ENCODE peak calls at places on chromosomes 5 and 9, in nine cellular contexts. One of them, this sample, is unnamed. For H3K4me1, the result is how much of the 10 kb centered on the place peaks cover.

GRCh38 chr9:105157178-105157583 is 87.3 kb upstream of the SLC44A1 start:
- DNase-seq in transverse colon: peak
- DNase-seq in body of pancreas: peak
- DNase-seq in A549: peak
- DNase-seq in heart left ventricle: peak
- DNase-seq in K562: no peak
- DNase-seq in gastrocnemius medialis: peak
- DNase-seq in IMR-90: peak
- DNase-seq in H1: no peak
- DNase-seq in this sample: no peak

GRCh38 chr5:52776116-52776515 is 11.6 kb upstream of the ITGA1 start:
- DNase-seq in A549: no peak
- DNase-seq in K562: no peak
- DNase-seq in gastrocnemius medialis: no peak
- DNase-seq in H1: no peak
- DNase-seq in IMR-90: no peak
- DNase-seq in body of pancreas: no peak
- DNase-seq in transverse colon: no peak
- DNase-seq in heart left ventricle: no peak
- DNase-seq in this sample: no peak

GRCh38 chr9:97470076-97470475 is 31.4 kb upstream of the TMOD1 start:
- DNase-seq in transverse colon: no peak
- DNase-seq in heart left ventricle: no peak
- DNase-seq in body of pancreas: no peak
- DNase-seq in IMR-90: no peak
- DNase-seq in H1: no peak
- DNase-seq in A549: peak
- DNase-seq in K562: no peak
- DNase-seq in gastrocnemius medialis: peak
- DNase-seq in this sample: no peak

GRCh38 chr9:74736635-74737034 is 151.1 kb downstream of the TRPM6 start:
- DNase-seq in A549: no peak
- DNase-seq in K562: no peak
- DNase-seq in gastrocnemius medialis: no peak
- DNase-seq in IMR-90: no peak
- DNase-seq in body of pancreas: no peak
- DNase-seq in heart left ventricle: no peak
- DNase-seq in H1: no peak
- DNase-seq in transverse colon: no peak
- DNase-seq in this sample: no peak

GRCh38 chr9:133477992-133478850 is 678 bp downstream of the SLC2A6 start:
- DNase-seq in gastrocnemius medialis: no peak
- DNase-seq in A549: no peak
- DNase-seq in transverse colon: no peak
- DNase-seq in heart left ventricle: peak
- DNase-seq in IMR-90: peak
- DNase-seq in body of pancreas: no peak
- DNase-seq in K562: peak
- DNase-seq in H1: no peak
- DNase-seq in this sample: no peak

GRCh38 chr5:108588323-108588722 is 159.4 kb upstream of the FER start:
- DNase-seq in body of pancreas: no peak
- DNase-seq in gastrocnemius medialis: no peak
- DNase-seq in H1: no peak
- DNase-seq in A549: no peak
- DNase-seq in K562: no peak
- DNase-seq in transverse colon: no peak
- DNase-seq in heart left ventricle: no peak
- DNase-seq in IMR-90: no peak
- DNase-seq in this sample: no peak

GRCh38 chr9:133837644-133838597 is 99.8 kb upstream of the SARDH start:
- DNase-seq in H1: no peak
- DNase-seq in gastrocnemius medialis: no peak
- DNase-seq in IMR-90: no peak
- DNase-seq in K562: no peak
- DNase-seq in body of pancreas: no peak
- DNase-seq in heart left ventricle: no peak
- DNase-seq in A549: no peak
- DNase-seq in transverse colon: no peak
- DNase-seq in this sample: no peak

GRCh38 chr9:137176302-137177182 is 4.7 kb upstream of the TMEM210 start:
- DNase-seq in heart left ventricle: no peak
- DNase-seq in transverse colon: peak
- DNase-seq in A549: peak
- DNase-seq in H1: no peak
- DNase-seq in IMR-90: peak
- DNase-seq in body of pancreas: peak
- DNase-seq in K562: peak
- DNase-seq in gastrocnemius medialis: no peak
- DNase-seq in this sample: no peak

GRCh38 chr9:78238061-78239038 is 2.5 kb downstream of the CEP78 start:
- DNase-seq in IMR-90: no peak
- DNase-seq in gastrocnemius medialis: no peak
- DNase-seq in H1: no peak
- DNase-seq in K562: peak
- DNase-seq in A549: no peak
- DNase-seq in transverse colon: no peak
- DNase-seq in body of pancreas: no peak
- DNase-seq in heart left ventricle: no peak
- DNase-seq in this sample: no peak

GRCh38 chr5:67211926-67212325 is 15.3 kb upstream of the CD180 start:
- DNase-seq in IMR-90: peak
- DNase-seq in heart left ventricle: no peak
- DNase-seq in H1: no peak
- DNase-seq in gastrocnemius medialis: no peak
- DNase-seq in A549: peak
- DNase-seq in transverse colon: no peak
- DNase-seq in body of pancreas: no peak
- DNase-seq in K562: no peak
- DNase-seq in this sample: no peak

GRCh38 chr5:67400752-67401151 is 204.2 kb upstream of the CD180 start:
- DNase-seq in H1: no peak
- DNase-seq in gastrocnemius medialis: no peak
- DNase-seq in heart left ventricle: no peak
- DNase-seq in transverse colon: no peak
- DNase-seq in K562: no peak
- DNase-seq in A549: no peak
- DNase-seq in body of pancreas: no peak
- DNase-seq in IMR-90: no peak
- DNase-seq in this sample: no peak

GRCh38 chr5:133144245-133144981 is 92.6 kb downstream of the HSPA4 start:
- DNase-seq in IMR-90: no peak
- DNase-seq in H1: no peak
- DNase-seq in heart left ventricle: no peak
- DNase-seq in body of pancreas: no peak
- DNase-seq in gastrocnemius medialis: no peak
- DNase-seq in A549: no peak
- DNase-seq in K562: no peak
- DNase-seq in transverse colon: no peak
- DNase-seq in this sample: no peak

GRCh38 chr5:174793684-174794328 is 69.4 kb downstream of the MSX2 start:
- DNase-seq in body of pancreas: peak
- DNase-seq in H1: peak
- DNase-seq in gastrocnemius medialis: peak
- DNase-seq in IMR-90: peak
- DNase-seq in A549: peak
- DNase-seq in K562: peak
- DNase-seq in heart left ventricle: peak
- DNase-seq in transverse colon: peak
- DNase-seq in this sample: no peak

GRCh38 chr5:142486581-142486980 is 161.8 kb upstream of the SPRY4 start:
- DNase-seq in heart left ventricle: no peak
- DNase-seq in body of pancreas: no peak
- DNase-seq in H1: no peak
- DNase-seq in gastrocnemius medialis: no peak
- DNase-seq in transverse colon: no peak
- DNase-seq in IMR-90: peak
- DNase-seq in A549: peak
- DNase-seq in K562: no peak
- DNase-seq in this sample: no peak

GRCh38 chr5:93192107-93192506 is 388.9 kb downstream of the NR2F1-AS1 start:
- DNase-seq in heart left ventricle: no peak
- DNase-seq in K562: no peak
- DNase-seq in transverse colon: no peak
- DNase-seq in gastrocnemius medialis: no peak
- DNase-seq in body of pancreas: no peak
- DNase-seq in IMR-90: peak
- DNase-seq in H1: no peak
- DNase-seq in A549: peak
- DNase-seq in this sample: no peak

GRCh38 chr5:68225188-68225910 is 9.8 kb downstream of the PIK3R1 start:
- DNase-seq in K562: no peak
- DNase-seq in body of pancreas: peak
- DNase-seq in gastrocnemius medialis: peak
- DNase-seq in IMR-90: peak
- DNase-seq in H1: no peak
- DNase-seq in A549: peak
- DNase-seq in heart left ventricle: peak
- DNase-seq in transverse colon: peak
- DNase-seq in this sample: no peak

GRCh38 chr9:132694144-132694543 is 23.9 kb downstream of the GTF3C4 start:
- DNase-seq in H1: no peak
- DNase-seq in K562: peak
- DNase-seq in transverse colon: no peak
- DNase-seq in IMR-90: peak
- DNase-seq in gastrocnemius medialis: no peak
- DNase-seq in body of pancreas: no peak
- DNase-seq in heart left ventricle: no peak
- DNase-seq in A549: peak
- DNase-seq in this sample: no peak

GRCh38 chr5:36073595-36074216 is 7.0 kb upstream of the UGT3A2 start:
- DNase-seq in H1: peak
- DNase-seq in transverse colon: no peak
- DNase-seq in K562: no peak
- DNase-seq in heart left ventricle: no peak
- DNase-seq in IMR-90: no peak
- DNase-seq in gastrocnemius medialis: no peak
- DNase-seq in body of pancreas: no peak
- DNase-seq in A549: peak
- DNase-seq in this sample: no peak

GRCh38 chr9:479951-480350 is 265.3 kb downstream of the DOCK8 start:
- DNase-seq in gastrocnemius medialis: no peak
- DNase-seq in A549: no peak
- DNase-seq in transverse colon: no peak
- DNase-seq in IMR-90: no peak
- DNase-seq in body of pancreas: no peak
- DNase-seq in heart left ventricle: no peak
- DNase-seq in K562: no peak
- DNase-seq in H1: no peak
- DNase-seq in this sample: no peak

GRCh38 chr9:100011062-100011681 is 87.6 kb downstream of the ERP44 start:
- DNase-seq in IMR-90: peak
- DNase-seq in K562: peak
- DNase-seq in gastrocnemius medialis: no peak
- DNase-seq in A549: peak
- DNase-seq in transverse colon: no peak
- DNase-seq in body of pancreas: no peak
- DNase-seq in heart left ventricle: no peak
- DNase-seq in H1: no peak
- DNase-seq in this sample: no peak

DNA sequence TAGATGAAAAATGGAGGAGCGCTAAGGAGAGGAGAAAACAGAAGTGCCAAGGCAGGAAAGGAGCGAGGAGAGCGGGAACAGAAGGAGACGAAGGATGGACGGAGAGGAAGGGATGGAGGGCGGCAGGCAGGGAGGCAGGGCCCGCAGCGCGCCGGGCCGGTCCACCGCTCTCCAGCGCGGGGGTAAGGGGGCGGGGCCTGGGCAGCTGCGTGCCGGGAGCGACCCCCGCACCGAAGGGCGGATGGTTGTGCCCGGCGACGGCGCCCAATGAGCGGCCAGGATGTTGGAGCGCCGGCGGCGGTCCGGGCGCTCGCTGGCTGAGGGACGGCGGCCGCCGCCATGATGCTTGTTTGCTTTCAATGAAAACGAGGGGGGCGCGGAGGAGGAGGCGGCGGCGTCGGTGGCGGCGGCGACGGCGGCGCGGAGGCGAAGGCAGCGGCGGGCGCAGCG is at the start of gene CNOT6:
- DNase-seq in IMR-90: peak
- DNase-seq in transverse colon: peak
- DNase-seq in K562: peak
- DNase-seq in body of pancreas: peak
- DNase-seq in H1: peak
- DNase-seq in heart left ventricle: peak
- DNase-seq in gastrocnemius medialis: peak
- DNase-seq in A549: peak
- DNase-seq in this sample: peak
- TF ChIP-seq POLR2A in IMR-90: peak
- TF ChIP-seq POLR2A in transverse colon: no peak
- TF ChIP-seq POLR2A in K562: peak
- TF ChIP-seq POLR2A in body of pancreas: no peak
- TF ChIP-seq POLR2A in H1: peak
- TF ChIP-seq POLR2A in heart left ventricle: no peak
- TF ChIP-seq POLR2A in gastrocnemius medialis: peak
- TF ChIP-seq POLR2A in A549: peak
- TF ChIP-seq POLR2A in this sample: no peak

GRCh38 chr9:131627846-131628820 is 82.8 kb downstream of the PRRT1B start:
- DNase-seq in H1: no peak
- DNase-seq in body of pancreas: peak
- DNase-seq in transverse colon: peak
- DNase-seq in heart left ventricle: peak
- DNase-seq in IMR-90: peak
- DNase-seq in K562: no peak
- DNase-seq in A549: no peak
- DNase-seq in gastrocnemius medialis: peak
- DNase-seq in this sample: no peak
- H3K4me1 ChIP-seq in H1: under half
- H3K4me1 ChIP-seq in body of pancreas: half or more
- H3K4me1 ChIP-seq in transverse colon: half or more
- H3K4me1 ChIP-seq in heart left ventricle: half or more
- H3K4me1 ChIP-seq in IMR-90: under half
- H3K4me1 ChIP-seq in K562: under half
- H3K4me1 ChIP-seq in A549: under half
- H3K4me1 ChIP-seq in gastrocnemius medialis: under half
- H3K4me1 ChIP-seq in this sample: under half

GRCh38 chr5:80034962-80035821 is at the start of gene THBS4:
- DNase-seq in IMR-90: no peak
- DNase-seq in A549: no peak
- DNase-seq in gastrocnemius medialis: no peak
- DNase-seq in transverse colon: no peak
- DNase-seq in body of pancreas: no peak
- DNase-seq in K562: no peak
- DNase-seq in H1: no peak
- DNase-seq in heart left ventricle: no peak
- DNase-seq in this sample: no peak
- H3K4me3 ChIP-seq in IMR-90: no peak
- H3K4me3 ChIP-seq in A549: no peak
- H3K4me3 ChIP-seq in gastrocnemius medialis: peak
- H3K4me3 ChIP-seq in transverse colon: peak
- H3K4me3 ChIP-seq in body of pancreas: no peak
- H3K4me3 ChIP-seq in K562: no peak
- H3K4me3 ChIP-seq in H1: peak
- H3K4me3 ChIP-seq in heart left ventricle: peak
- H3K4me3 ChIP-seq in this sample: no peak

DNA sequence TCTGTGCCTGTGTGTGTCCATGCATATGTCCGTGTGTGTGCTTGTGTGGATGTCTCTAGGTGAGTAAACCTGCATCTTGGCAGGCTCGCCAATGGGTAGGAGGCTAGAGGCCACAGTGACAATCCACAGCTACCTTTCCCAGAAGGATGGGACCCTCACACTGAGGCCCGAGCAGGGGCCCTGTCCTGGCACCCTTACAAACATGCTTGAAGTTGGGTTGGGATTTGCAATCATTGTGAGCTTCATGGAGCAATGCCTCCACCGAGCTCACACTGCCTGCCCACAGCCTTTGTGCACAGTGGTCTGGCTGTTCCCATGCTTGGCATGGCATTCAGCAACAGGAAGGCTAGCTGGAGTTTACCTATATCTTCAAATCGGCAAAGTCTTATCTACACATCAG is 311.1 kb upstream of the IRX1 start:
- DNase-seq in body of pancreas: no peak
- DNase-seq in K562: no peak
- DNase-seq in A549: no peak
- DNase-seq in heart left ventricle: no peak
- DNase-seq in H1: no peak
- DNase-seq in transverse colon: no peak
- DNase-seq in gastrocnemius medialis: no peak
- DNase-seq in IMR-90: no peak
- DNase-seq in this sample: no peak
- TF ChIP-seq POLR2A in body of pancreas: no peak
- TF ChIP-seq POLR2A in K562: no peak
- TF ChIP-seq POLR2A in A549: no peak
- TF ChIP-seq POLR2A in heart left ventricle: no peak
- TF ChIP-seq POLR2A in H1: no peak
- TF ChIP-seq POLR2A in transverse colon: no peak
- TF ChIP-seq POLR2A in gastrocnemius medialis: no peak
- TF ChIP-seq POLR2A in IMR-90: no peak
- TF ChIP-seq POLR2A in this sample: no peak